ENCODE peak calls at places on chromosomes 2 and 18, in seven cellular contexts. K, L, O, Y, D, E and S are unnamed samples.

GRCh38 chr18:56853961-56854360 is 202.8 kb downstream of the WDR7 start:
- DNase-seq in D (no peak), L (no peak), E (no peak), O (no peak), K (no peak), Y (no peak), S (no peak)

GRCh38 chr2:238897911-238898311 is 50.0 kb downstream of the TWIST2 start:
- DNase-seq in E (no peak), K (no peak), L (no peak), O (no peak), D (no peak), Y (no peak), S (no peak)

GRCh38 chr2:70716131-70716766 is 51.8 kb downstream of the ADD2 start:
- DNase-seq in L (no peak), Y (no peak), K (no peak), E (no peak), O (no peak), D (no peak), S (no peak)

GRCh38 chr2:178756843-178757242 is 50.4 kb downstream of the TTN start:
- DNase-seq in D (no peak), K (peak; percentile 47), E (no peak), O (peak; percentile 63), L (no peak), Y (no peak), S (no peak)

GRCh38 chr2:35580951-35581350 is 774.6 kb upstream of the CRIM1 start:
- DNase-seq in K (no peak), Y (no peak), D (no peak), L (no peak), E (no peak), O (no peak), S (no peak)

GRCh38 chr2:117958186-117958585 is 55.7 kb downstream of the CCDC93 start:
- DNase-seq in E (no peak), O (peak; percentile 80), D (no peak), Y (peak; percentile 72), L (no peak), K (peak; percentile 68), S (no peak)

GRCh38 chr18:79682896-79683625 is 3.5 kb downstream of the CTDP1 start:
- DNase-seq in Y (no peak), E (no peak), O (no peak), K (no peak), L (no peak), D (peak; percentile 41), S (no peak)

GRCh38 chr2:237483018-237483731 is 3.9 kb upstream of the MLPH start:
- DNase-seq in K (peak; percentile 89), O (peak; percentile 85), Y (peak; percentile 87), E (no peak), L (no peak), D (no peak), S (no peak)

GRCh38 chr2:235618039-235618438 is 124.2 kb downstream of the AGAP1 start:
- DNase-seq in D (no peak), E (no peak), K (peak; percentile 71), Y (no peak), L (no peak), O (peak; percentile 64), S (no peak)

GRCh38 chr2:214019229-214019972 is 391.5 kb upstream of the VWC2L start:
- DNase-seq in E (no peak), O (peak; percentile 98), Y (peak; percentile 58), K (peak; percentile 94), D (no peak), L (no peak), S (no peak)

GRCh38 chr18:45365835-45366234 is 249.4 kb upstream of the SLC14A2 start:
- DNase-seq in K (peak; percentile 15), O (no peak), L (no peak), E (no peak), Y (no peak), D (no peak), S (no peak)

GRCh38 chr2:219446101-219446504 is 11.5 kb downstream of the SPEG start:
- DNase-seq in E (no peak), L (no peak), O (peak; percentile 72), Y (no peak), K (peak; percentile 73), D (no peak), S (no peak)

GRCh38 chr18:50788284-50788683 is 31.5 kb downstream of the MRO start:
- DNase-seq in D (no peak), E (no peak), L (no peak), K (no peak), Y (no peak), O (no peak), S (no peak)

GRCh38 chr2:171965661-171966060 is 34.1 kb upstream of the METAP1D start:
- DNase-seq in K (no peak), D (no peak), Y (no peak), L (no peak), O (no peak), E (no peak), S (no peak)

GRCh38 chr18:28359177-28359576 is 182.2 kb upstream of the CDH2 start:
- DNase-seq in K (no peak), L (no peak), O (no peak), Y (no peak), E (no peak), D (no peak), S (no peak)

GRCh38 chr2:234412726-234413125 is 84.2 kb downstream of the ARL4C start:
- DNase-seq in L (no peak), K (no peak), Y (no peak), E (no peak), D (no peak), O (no peak), S (no peak)

GRCh38 chr2:214395040-214395439 is 15.8 kb upstream of the VWC2L start:
- DNase-seq in D (no peak), E (no peak), Y (no peak), O (no peak), L (no peak), K (no peak), S (no peak)